ENCODE peak calls at places on chromosomes 1 and 21, in six cellular contexts. One of them, this sample, is unnamed.

GRCh38 chr1:114549137-114549536 is 32.3 kb downstream of the BCAS2 start:
- DNase-seq in retinal pigment epithelial cell: no peak
- DNase-seq in NCI-H460: no peak
- DNase-seq in adrenal gland: no peak
- DNase-seq in EL: no peak
- DNase-seq in stimulated activated CD8-positive, alpha-beta memory T cell treated with anti-CD3 and anti-CD28 coated beads, Interleukin-15, amount 100 ng/mL, for 4 hours: no peak
- DNase-seq in this sample: no peak

GRCh38 chr1:192118881-192119280 is 39.4 kb upstream of the RGS18 start:
- DNase-seq in retinal pigment epithelial cell: no peak
- DNase-seq in stimulated activated CD8-positive, alpha-beta memory T cell treated with anti-CD3 and anti-CD28 coated beads, Interleukin-15, amount 100 ng/mL, for 4 hours: no peak
- DNase-seq in NCI-H460: no peak
- DNase-seq in EL: no peak
- DNase-seq in adrenal gland: no peak
- DNase-seq in this sample: no peak

GRCh38 chr1:236753554-236753953 is 41.5 kb upstream of the MTR start:
- DNase-seq in stimulated activated CD8-positive, alpha-beta memory T cell treated with anti-CD3 and anti-CD28 coated beads, Interleukin-15, amount 100 ng/mL, for 4 hours: no peak
- DNase-seq in EL: peak; percentile 30
- DNase-seq in adrenal gland: peak; percentile 27
- DNase-seq in retinal pigment epithelial cell: no peak
- DNase-seq in NCI-H460: peak; percentile 69
- DNase-seq in this sample: no peak

GRCh38 chr21:35470522-35470921 is 421.4 kb upstream of the RUNX1 start:
- DNase-seq in stimulated activated CD8-positive, alpha-beta memory T cell treated with anti-CD3 and anti-CD28 coated beads, Interleukin-15, amount 100 ng/mL, for 4 hours: no peak
- DNase-seq in NCI-H460: no peak
- DNase-seq in EL: no peak
- DNase-seq in adrenal gland: no peak
- DNase-seq in retinal pigment epithelial cell: no peak
- DNase-seq in this sample: no peak

GRCh38 chr1:94827434-94827833 is 7.3 kb downstream of the SLC44A3 start:
- DNase-seq in adrenal gland: no peak
- DNase-seq in retinal pigment epithelial cell: no peak
- DNase-seq in NCI-H460: no peak
- DNase-seq in stimulated activated CD8-positive, alpha-beta memory T cell treated with anti-CD3 and anti-CD28 coated beads, Interleukin-15, amount 100 ng/mL, for 4 hours: no peak
- DNase-seq in EL: no peak
- DNase-seq in this sample: no peak

GRCh38 chr1:175016073-175016722 is 7.0 kb downstream of the MRPS14 start:
- DNase-seq in NCI-H460: no peak
- DNase-seq in stimulated activated CD8-positive, alpha-beta memory T cell treated with anti-CD3 and anti-CD28 coated beads, Interleukin-15, amount 100 ng/mL, for 4 hours: no peak
- DNase-seq in adrenal gland: no peak
- DNase-seq in retinal pigment epithelial cell: no peak
- DNase-seq in EL: peak; percentile 35
- DNase-seq in this sample: no peak

GRCh38 chr1:243543501-243543900 is 287.7 kb downstream of the SDCCAG8 start:
- DNase-seq in adrenal gland: no peak
- DNase-seq in retinal pigment epithelial cell: no peak
- DNase-seq in NCI-H460: no peak
- DNase-seq in EL: no peak
- DNase-seq in stimulated activated CD8-positive, alpha-beta memory T cell treated with anti-CD3 and anti-CD28 coated beads, Interleukin-15, amount 100 ng/mL, for 4 hours: no peak
- DNase-seq in this sample: no peak

GRCh38 chr1:43441894-43442632 is 11.7 kb downstream of the HYI start:
- DNase-seq in retinal pigment epithelial cell: no peak
- DNase-seq in adrenal gland: peak; percentile 14
- DNase-seq in EL: no peak
- DNase-seq in NCI-H460: no peak
- DNase-seq in stimulated activated CD8-positive, alpha-beta memory T cell treated with anti-CD3 and anti-CD28 coated beads, Interleukin-15, amount 100 ng/mL, for 4 hours: no peak
- DNase-seq in this sample: no peak

GRCh38 chr1:231407537-231408396 is 14.3 kb downstream of the EGLN1 start:
- DNase-seq in retinal pigment epithelial cell: no peak
- DNase-seq in stimulated activated CD8-positive, alpha-beta memory T cell treated with anti-CD3 and anti-CD28 coated beads, Interleukin-15, amount 100 ng/mL, for 4 hours: no peak
- DNase-seq in NCI-H460: no peak
- DNase-seq in adrenal gland: no peak
- DNase-seq in EL: peak; percentile 48
- DNase-seq in this sample: no peak

GRCh38 chr21:39182484-39183271 is 573 bp downstream of the PSMG1 start:
- DNase-seq in adrenal gland: peak; percentile 45
- DNase-seq in retinal pigment epithelial cell: no peak
- DNase-seq in NCI-H460: no peak
- DNase-seq in EL: peak; percentile 26
- DNase-seq in stimulated activated CD8-positive, alpha-beta memory T cell treated with anti-CD3 and anti-CD28 coated beads, Interleukin-15, amount 100 ng/mL, for 4 hours: no peak
- DNase-seq in this sample: no peak

GRCh38 chr1:107057197-107058133 is 991 bp downstream of the PRMT6 start:
- DNase-seq in stimulated activated CD8-positive, alpha-beta memory T cell treated with anti-CD3 and anti-CD28 coated beads, Interleukin-15, amount 100 ng/mL, for 4 hours: peak; percentile 21
- DNase-seq in EL: peak; percentile 60
- DNase-seq in adrenal gland: peak; percentile 72
- DNase-seq in NCI-H460: peak; percentile 26
- DNase-seq in retinal pigment epithelial cell: no peak
- DNase-seq in this sample: peak; percentile 14

GRCh38 chr21:46092026-46092764 is 5.7 kb upstream of the COL6A2 start:
- DNase-seq in retinal pigment epithelial cell: peak; percentile 7
- DNase-seq in EL: peak; percentile 85
- DNase-seq in NCI-H460: no peak
- DNase-seq in adrenal gland: no peak
- DNase-seq in stimulated activated CD8-positive, alpha-beta memory T cell treated with anti-CD3 and anti-CD28 coated beads, Interleukin-15, amount 100 ng/mL, for 4 hours: no peak
- DNase-seq in this sample: no peak

GRCh38 chr1:161834967-161835366 is 68.8 kb downstream of the ATF6 start:
- DNase-seq in stimulated activated CD8-positive, alpha-beta memory T cell treated with anti-CD3 and anti-CD28 coated beads, Interleukin-15, amount 100 ng/mL, for 4 hours: no peak
- DNase-seq in NCI-H460: no peak
- DNase-seq in adrenal gland: no peak
- DNase-seq in retinal pigment epithelial cell: no peak
- DNase-seq in EL: no peak
- DNase-seq in this sample: no peak

GRCh38 chr1:47859092-47859743 is 138.0 kb downstream of the TRABD2B start:
- DNase-seq in stimulated activated CD8-positive, alpha-beta memory T cell treated with anti-CD3 and anti-CD28 coated beads, Interleukin-15, amount 100 ng/mL, for 4 hours: no peak
- DNase-seq in NCI-H460: no peak
- DNase-seq in EL: no peak
- DNase-seq in retinal pigment epithelial cell: no peak
- DNase-seq in adrenal gland: no peak
- DNase-seq in this sample: no peak

GRCh38 chr1:91575909-91576519 is 75.4 kb downstream of the CDC7 start:
- DNase-seq in retinal pigment epithelial cell: no peak
- DNase-seq in stimulated activated CD8-positive, alpha-beta memory T cell treated with anti-CD3 and anti-CD28 coated beads, Interleukin-15, amount 100 ng/mL, for 4 hours: no peak
- DNase-seq in adrenal gland: no peak
- DNase-seq in EL: no peak
- DNase-seq in NCI-H460: no peak
- DNase-seq in this sample: no peak

GRCh38 chr1:44808063-44808937 is at the start of gene BTBD19:
- DNase-seq in adrenal gland: peak; percentile 94
- DNase-seq in NCI-H460: no peak
- DNase-seq in stimulated activated CD8-positive, alpha-beta memory T cell treated with anti-CD3 and anti-CD28 coated beads, Interleukin-15, amount 100 ng/mL, for 4 hours: peak; percentile 57
- DNase-seq in retinal pigment epithelial cell: peak; percentile 78
- DNase-seq in EL: peak; percentile 91
- DNase-seq in this sample: no peak

GRCh38 chr1:100736324-100736723 is 16.8 kb downstream of the VCAM1 start:
- DNase-seq in adrenal gland: no peak
- DNase-seq in stimulated activated CD8-positive, alpha-beta memory T cell treated with anti-CD3 and anti-CD28 coated beads, Interleukin-15, amount 100 ng/mL, for 4 hours: no peak
- DNase-seq in NCI-H460: no peak
- DNase-seq in EL: peak; percentile 11
- DNase-seq in retinal pigment epithelial cell: no peak
- DNase-seq in this sample: no peak